ENCODE peak calls at places on chromosomes 16 and 17, in four cellular contexts. One of them, this sample, is unnamed.

GRCh38 chr16:19853973-19854876 is 30.4 kb downstream of the GPRC5B start:
- DNase-seq in heart left ventricle: no peak
- DNase-seq in body of pancreas: no peak
- DNase-seq in uterus: no peak
- DNase-seq in this sample: no peak

GRCh38 chr16:4640572-4641305 is 16.1 kb downstream of the MGRN1 start:
- DNase-seq in heart left ventricle: no peak
- DNase-seq in body of pancreas: no peak
- DNase-seq in uterus: no peak
- DNase-seq in this sample: no peak

GRCh38 chr16:85126731-85127662 is 14.7 kb upstream of the CIBAR2 start:
- DNase-seq in heart left ventricle: no peak
- DNase-seq in body of pancreas: no peak
- DNase-seq in uterus: peak
- DNase-seq in this sample: no peak

GRCh38 chr16:72561-73537 is at the start of gene RHBDF1:
- DNase-seq in heart left ventricle: peak
- DNase-seq in body of pancreas: peak
- DNase-seq in uterus: peak
- DNase-seq in this sample: peak

GRCh38 chr17:36008998-36009665 is 7.8 kb upstream of the CCL15 start:
- DNase-seq in heart left ventricle: no peak
- DNase-seq in body of pancreas: no peak
- DNase-seq in uterus: no peak
- DNase-seq in this sample: peak

GRCh38 chr16:22123146-22123545 is 30.8 kb downstream of the VWA3A start:
- DNase-seq in heart left ventricle: no peak
- DNase-seq in body of pancreas: no peak
- DNase-seq in uterus: no peak
- DNase-seq in this sample: no peak

GRCh38 chr16:74623214-74623842 is 16.4 kb upstream of the GLG1 start:
- DNase-seq in heart left ventricle: no peak
- DNase-seq in body of pancreas: no peak
- DNase-seq in uterus: no peak
- DNase-seq in this sample: peak

GRCh38 chr17:64385187-64386083 is 5.2 kb downstream of the PECAM1 start:
- DNase-seq in heart left ventricle: peak
- DNase-seq in body of pancreas: peak
- DNase-seq in uterus: peak
- DNase-seq in this sample: no peak

GRCh38 chr16:20313741-20314140 is 13.6 kb downstream of the GP2 start:
- DNase-seq in heart left ventricle: no peak
- DNase-seq in body of pancreas: peak
- DNase-seq in uterus: no peak
- DNase-seq in this sample: no peak

GRCh38 chr17:31061678-31062077 is 33.1 kb upstream of the NF1 start:
- DNase-seq in heart left ventricle: no peak
- DNase-seq in body of pancreas: no peak
- DNase-seq in uterus: no peak
- DNase-seq in this sample: no peak

GRCh38 chr16:26668026-26668425 is 398.7 kb upstream of the C16orf82 start:
- DNase-seq in heart left ventricle: no peak
- DNase-seq in body of pancreas: no peak
- DNase-seq in uterus: no peak
- DNase-seq in this sample: no peak

GRCh38 chr16:84518804-84519341 is 14.4 kb upstream of the MEAK7 start:
- DNase-seq in heart left ventricle: no peak
- DNase-seq in body of pancreas: no peak
- DNase-seq in uterus: no peak
- DNase-seq in this sample: no peak

GRCh38 chr17:59565171-59565958 is at the start of gene DHX40:
- DNase-seq in heart left ventricle: peak
- DNase-seq in body of pancreas: peak
- DNase-seq in uterus: peak
- DNase-seq in this sample: peak

GRCh38 chr17:19388791-19389190 is 1.8 kb upstream of the MFAP4 start:
- DNase-seq in heart left ventricle: no peak
- DNase-seq in body of pancreas: peak
- DNase-seq in uterus: peak
- DNase-seq in this sample: peak

GRCh38 chr17:16258916-16259315 is 41.9 kb downstream of the PIGL start:
- DNase-seq in heart left ventricle: no peak
- DNase-seq in body of pancreas: no peak
- DNase-seq in uterus: peak
- DNase-seq in this sample: no peak

GRCh38 chr16:58501242-58502131 is 1.5 kb downstream of the NDRG4 start:
- DNase-seq in heart left ventricle: no peak
- DNase-seq in body of pancreas: peak
- DNase-seq in uterus: no peak
- DNase-seq in this sample: no peak

GRCh38 chr16:51152691-51153261 is 1.7 kb upstream of the SALL1 start:
- DNase-seq in heart left ventricle: no peak
- DNase-seq in body of pancreas: no peak
- DNase-seq in uterus: peak
- DNase-seq in this sample: no peak

GRCh38 chr17:42325026-42325425 is 36.7 kb downstream of the STAT5A start:
- DNase-seq in heart left ventricle: no peak
- DNase-seq in body of pancreas: no peak
- DNase-seq in uterus: peak
- DNase-seq in this sample: no peak

GRCh38 chr16:70694088-70694487 is 8.2 kb upstream of the MTSS2 start:
- DNase-seq in heart left ventricle: no peak
- DNase-seq in body of pancreas: no peak
- DNase-seq in uterus: no peak
- DNase-seq in this sample: no peak

GRCh38 chr17:74852237-74853047 is 7.2 kb downstream of the GRIN2C start:
- DNase-seq in heart left ventricle: no peak
- DNase-seq in body of pancreas: peak
- DNase-seq in uterus: no peak
- DNase-seq in this sample: no peak

GRCh38 chr17:46063239-46063638 is 64.2 kb downstream of the STH start:
- DNase-seq in heart left ventricle: no peak
- DNase-seq in body of pancreas: no peak
- DNase-seq in uterus: no peak
- DNase-seq in this sample: peak

GRCh38 chr16:27920391-27920891 is 143.1 kb downstream of the GSG1L start:
- DNase-seq in heart left ventricle: no peak
- DNase-seq in body of pancreas: no peak
- DNase-seq in uterus: no peak
- DNase-seq in this sample: no peak

GRCh38 chr17:41660221-41660711 is 28.4 kb upstream of the EIF1 start:
- DNase-seq in heart left ventricle: no peak
- DNase-seq in body of pancreas: no peak
- DNase-seq in uterus: no peak
- DNase-seq in this sample: no peak

GRCh38 chr16:53964145-53964544 is 260.2 kb downstream of the FTO start:
- DNase-seq in heart left ventricle: no peak
- DNase-seq in body of pancreas: no peak
- DNase-seq in uterus: no peak
- DNase-seq in this sample: no peak

GRCh38 chr17:39596543-39597267 is 11.0 kb downstream of the NEUROD2 start:
- DNase-seq in heart left ventricle: no peak
- DNase-seq in body of pancreas: no peak
- DNase-seq in uterus: no peak
- DNase-seq in this sample: no peak

GRCh38 chr17:35021520-35022380 is 41.4 kb downstream of the LIG3 start:
- DNase-seq in heart left ventricle: no peak
- DNase-seq in body of pancreas: no peak
- DNase-seq in uterus: no peak
- DNase-seq in this sample: no peak

GRCh38 chr17:70158581-70158980 is 10.8 kb upstream of the KCNJ2 start:
- DNase-seq in heart left ventricle: no peak
- DNase-seq in body of pancreas: no peak
- DNase-seq in uterus: no peak
- DNase-seq in this sample: no peak

GRCh38 chr17:4939804-4940624 is at the start of the genes RNF167 and SLC25A11:
- DNase-seq in heart left ventricle: peak
- DNase-seq in body of pancreas: peak
- DNase-seq in uterus: peak
- DNase-seq in this sample: peak
- TF ChIP-seq POLR2A in heart left ventricle: no peak
- TF ChIP-seq POLR2A in body of pancreas: peak
- TF ChIP-seq POLR2A in uterus: peak
- TF ChIP-seq POLR2A in this sample: peak

GRCh38 chr16:82317411-82318168 is 147.6 kb upstream of the MPHOSPH6 start:
- DNase-seq in heart left ventricle: no peak
- DNase-seq in body of pancreas: peak
- DNase-seq in uterus: no peak
- DNase-seq in this sample: no peak

GRCh38 chr16:82322177-82322576 is 152.2 kb upstream of the MPHOSPH6 start:
- DNase-seq in heart left ventricle: no peak
- DNase-seq in body of pancreas: no peak
- DNase-seq in uterus: no peak
- DNase-seq in this sample: no peak

GRCh38 chr16:82329070-82329469 is 159.0 kb upstream of the MPHOSPH6 start:
- DNase-seq in heart left ventricle: no peak
- DNase-seq in body of pancreas: no peak
- DNase-seq in uterus: no peak
- DNase-seq in this sample: no peak

DNA sequence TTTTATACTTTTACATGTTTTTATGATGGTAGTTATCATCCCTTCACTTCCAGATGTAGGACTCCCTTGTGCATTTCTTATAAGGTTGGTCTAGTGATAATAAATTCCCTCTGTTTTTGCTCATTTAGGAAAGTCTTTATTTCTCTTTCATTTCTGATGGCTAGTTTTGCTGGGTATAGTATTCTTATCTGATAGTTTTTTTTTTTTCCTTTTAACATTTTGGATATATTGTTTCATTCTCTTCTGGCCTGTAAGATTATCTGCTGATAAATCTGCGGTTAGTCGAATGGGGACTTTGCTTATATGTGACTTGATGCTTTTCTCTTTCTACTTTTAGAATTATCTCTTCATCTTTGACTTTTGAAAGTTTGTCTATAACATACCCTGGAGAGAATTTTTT is 153.1 kb upstream of the MPHOSPH6 start:
- DNase-seq in heart left ventricle: no peak
- DNase-seq in body of pancreas: no peak
- DNase-seq in uterus: no peak
- DNase-seq in this sample: no peak
- TF ChIP-seq POLR2A in heart left ventricle: no peak
- TF ChIP-seq POLR2A in body of pancreas: no peak
- TF ChIP-seq POLR2A in uterus: no peak
- TF ChIP-seq POLR2A in this sample: no peak

DNA sequence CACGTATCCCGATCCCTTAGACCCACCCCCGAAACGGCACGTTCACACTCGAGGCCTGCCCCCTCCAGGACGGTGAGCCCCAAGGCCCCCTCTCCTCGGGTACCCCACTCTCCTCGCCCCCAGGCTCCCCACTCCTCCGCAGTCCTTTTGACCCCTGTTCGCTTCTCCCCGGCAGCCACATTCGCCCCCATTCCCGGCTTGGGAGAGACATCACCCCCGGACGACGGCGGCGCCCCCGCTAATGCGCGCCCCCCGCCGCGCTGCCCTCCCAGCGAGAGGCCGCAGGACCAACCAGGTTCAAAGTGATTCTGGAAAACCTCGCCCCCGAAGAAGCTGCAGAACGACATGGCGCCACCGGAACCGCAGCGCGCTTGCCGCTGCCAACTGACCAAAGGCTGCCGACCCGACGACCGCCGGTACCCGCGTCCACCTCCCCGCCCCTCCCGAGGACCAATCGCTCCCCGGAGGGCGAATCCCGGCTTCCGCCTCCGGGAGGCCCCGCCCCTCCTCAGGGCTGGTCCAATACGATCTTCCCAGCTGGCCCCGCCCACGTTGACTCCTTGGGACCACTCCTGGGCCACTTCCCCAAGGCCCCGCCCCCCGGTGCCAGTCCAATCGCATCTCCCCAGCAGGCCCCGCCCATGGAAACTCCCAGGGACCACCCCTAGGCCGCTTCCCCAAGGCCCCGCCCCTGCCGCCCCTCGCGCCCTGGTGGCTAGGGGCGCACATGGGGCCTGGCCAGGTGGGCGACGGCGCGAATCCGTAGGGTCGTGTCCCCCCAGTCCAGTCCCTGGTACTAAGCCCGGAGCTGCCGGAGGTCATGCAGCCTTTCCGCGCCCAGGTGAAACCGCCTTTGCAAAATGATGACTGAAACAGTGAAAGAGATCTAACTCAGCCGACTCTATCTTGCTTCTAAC is at the start of gene MSRB1:
- DNase-seq in heart left ventricle: peak
- DNase-seq in body of pancreas: peak
- DNase-seq in uterus: peak
- DNase-seq in this sample: peak
- TF ChIP-seq POLR2A in heart left ventricle: peak
- TF ChIP-seq POLR2A in body of pancreas: peak
- TF ChIP-seq POLR2A in uterus: peak
- TF ChIP-seq POLR2A in this sample: peak

GRCh38 chr17:80859004-80859941 is 132.4 kb upstream of the CHMP6 start:
- DNase-seq in heart left ventricle: peak
- DNase-seq in body of pancreas: peak
- DNase-seq in uterus: peak
- DNase-seq in this sample: no peak
- TF ChIP-seq POLR2A in heart left ventricle: no peak
- TF ChIP-seq POLR2A in body of pancreas: no peak
- TF ChIP-seq POLR2A in uterus: no peak
- TF ChIP-seq POLR2A in this sample: no peak

This sample was measured in erythroblast.